ENCODE peak calls at places on chromosomes 12 and 14, in six cellular contexts. One of them, this sample, is unnamed.

GRCh38 chr12:69161835-69162234 is 77.5 kb upstream of the CPSF6 start:
- DNase-seq in heart left ventricle: no peak
- DNase-seq in tibial nerve: no peak
- DNase-seq in Peyer's patch: no peak
- DNase-seq in uterus: no peak
- DNase-seq in suprapubic skin: no peak
- DNase-seq in this sample: no peak

GRCh38 chr12:2982361-2982760 is 23.2 kb downstream of the TEAD4 start:
- DNase-seq in heart left ventricle: no peak
- DNase-seq in tibial nerve: no peak
- DNase-seq in Peyer's patch: no peak
- DNase-seq in uterus: no peak
- DNase-seq in suprapubic skin: no peak
- DNase-seq in this sample: no peak

GRCh38 chr12:71967176-71967575 is 28.5 kb downstream of the TPH2 start:
- DNase-seq in heart left ventricle: no peak
- DNase-seq in tibial nerve: no peak
- DNase-seq in Peyer's patch: no peak
- DNase-seq in uterus: no peak
- DNase-seq in suprapubic skin: no peak
- DNase-seq in this sample: no peak

GRCh38 chr12:68733661-68734071 is 12.3 kb upstream of the SLC35E3 start:
- DNase-seq in heart left ventricle: no peak
- DNase-seq in tibial nerve: no peak
- DNase-seq in Peyer's patch: no peak
- DNase-seq in uterus: no peak
- DNase-seq in suprapubic skin: no peak
- DNase-seq in this sample: no peak

GRCh38 chr12:11705010-11705409 is 55.5 kb downstream of the ETV6 start:
- DNase-seq in heart left ventricle: no peak
- DNase-seq in tibial nerve: no peak
- DNase-seq in Peyer's patch: no peak
- DNase-seq in uterus: peak; percentile 31
- DNase-seq in suprapubic skin: no peak
- DNase-seq in this sample: no peak

GRCh38 chr12:78864483-78865296 is at the start of gene SYT1:
- DNase-seq in heart left ventricle: no peak
- DNase-seq in tibial nerve: peak; percentile 22
- DNase-seq in Peyer's patch: peak; percentile 50
- DNase-seq in uterus: peak; percentile 87
- DNase-seq in suprapubic skin: peak; percentile 61
- DNase-seq in this sample: peak; percentile 26

GRCh38 chr12:89709994-89710872 is 1.6 kb upstream of the ATP2B1 start:
- DNase-seq in heart left ventricle: peak; percentile 64
- DNase-seq in tibial nerve: peak; percentile 36
- DNase-seq in Peyer's patch: peak; percentile 79
- DNase-seq in uterus: peak; percentile 55
- DNase-seq in suprapubic skin: peak; percentile 87
- DNase-seq in this sample: peak; percentile 40

GRCh38 chr12:57552692-57553321 is 3.0 kb downstream of the KIF5A start:
- DNase-seq in heart left ventricle: no peak
- DNase-seq in tibial nerve: no peak
- DNase-seq in Peyer's patch: no peak
- DNase-seq in uterus: no peak
- DNase-seq in suprapubic skin: no peak
- DNase-seq in this sample: no peak

GRCh38 chr12:47349770-47350408 is 270.1 kb upstream of the AMIGO2 start:
- DNase-seq in heart left ventricle: no peak
- DNase-seq in tibial nerve: no peak
- DNase-seq in Peyer's patch: no peak
- DNase-seq in uterus: no peak
- DNase-seq in suprapubic skin: no peak
- DNase-seq in this sample: no peak

GRCh38 chr12:56151672-56152131 is 685 bp upstream of the MYL6B start:
- DNase-seq in heart left ventricle: peak; percentile 37
- DNase-seq in tibial nerve: peak; percentile 25
- DNase-seq in Peyer's patch: peak; percentile 84
- DNase-seq in uterus: no peak
- DNase-seq in suprapubic skin: no peak
- DNase-seq in this sample: peak; percentile 62

GRCh38 chr14:24430143-24430681 is 458 bp downstream of the KHNYN start:
- DNase-seq in heart left ventricle: peak; percentile 85
- DNase-seq in tibial nerve: peak; percentile 70
- DNase-seq in Peyer's patch: peak; percentile 83
- DNase-seq in uterus: peak; percentile 77
- DNase-seq in suprapubic skin: peak; percentile 87
- DNase-seq in this sample: peak; percentile 44

GRCh38 chr14:56745091-56745490 is 65.2 kb downstream of the OTX2 start:
- DNase-seq in heart left ventricle: no peak
- DNase-seq in tibial nerve: no peak
- DNase-seq in Peyer's patch: no peak
- DNase-seq in uterus: no peak
- DNase-seq in suprapubic skin: no peak
- DNase-seq in this sample: no peak
- TF ChIP-seq POLR2A in heart left ventricle: no peak
- TF ChIP-seq POLR2A in tibial nerve: no peak
- TF ChIP-seq POLR2A in Peyer's patch: no peak
- TF ChIP-seq POLR2A in uterus: no peak
- TF ChIP-seq POLR2A in suprapubic skin: no peak
- TF ChIP-seq POLR2A in this sample: no peak

GRCh38 chr12:120830052-120830940 is 73.9 kb downstream of the SPPL3 start:
- DNase-seq in heart left ventricle: no peak
- DNase-seq in tibial nerve: no peak
- DNase-seq in Peyer's patch: no peak
- DNase-seq in uterus: no peak
- DNase-seq in suprapubic skin: no peak
- DNase-seq in this sample: no peak
- H3K27ac ChIP-seq in heart left ventricle: no peak overlapping the region
- H3K27ac ChIP-seq in tibial nerve: no peak overlapping the region
- H3K27ac ChIP-seq in Peyer's patch: no peak overlapping the region
- H3K27ac ChIP-seq in uterus: peak overlapping the region; percentile 16
- H3K27ac ChIP-seq in suprapubic skin: no peak overlapping the region
- H3K27ac ChIP-seq in this sample: no peak overlapping the region

DNA sequence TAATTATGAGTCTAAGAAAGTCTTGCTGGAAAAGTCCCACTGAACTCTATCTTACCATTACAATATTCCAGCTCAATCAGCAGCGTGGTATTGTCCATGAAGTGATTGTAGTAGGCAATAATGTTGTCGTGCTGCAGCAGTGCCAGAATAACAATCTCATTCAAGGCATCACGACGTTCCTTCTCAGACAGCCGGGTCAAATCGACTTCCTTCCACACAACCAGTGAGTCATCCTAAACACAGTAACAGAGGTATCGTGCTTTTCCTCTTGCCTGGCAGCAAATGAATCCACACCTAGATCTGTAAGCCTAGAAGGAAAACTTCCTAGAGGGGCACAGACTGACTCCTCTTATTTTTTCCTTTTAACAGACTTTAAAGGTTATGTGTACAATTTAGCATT is 2.9 kb downstream of the NEK9 start:
- DNase-seq in heart left ventricle: no peak
- DNase-seq in tibial nerve: no peak
- DNase-seq in Peyer's patch: peak; percentile 66
- DNase-seq in uterus: peak; percentile 46
- DNase-seq in suprapubic skin: no peak
- DNase-seq in this sample: no peak
- TF ChIP-seq POLR2A in heart left ventricle: no peak
- TF ChIP-seq POLR2A in tibial nerve: no peak
- TF ChIP-seq POLR2A in Peyer's patch: no peak
- TF ChIP-seq POLR2A in uterus: no peak
- TF ChIP-seq POLR2A in suprapubic skin: no peak
- TF ChIP-seq POLR2A in this sample: no peak

GRCh38 chr14:68279437-68279720 is 459.8 kb downstream of the RAD51B start:
- DNase-seq in heart left ventricle: no peak
- DNase-seq in tibial nerve: no peak
- DNase-seq in Peyer's patch: no peak
- DNase-seq in uterus: no peak
- DNase-seq in suprapubic skin: no peak
- DNase-seq in this sample: no peak
- H3K27ac ChIP-seq in heart left ventricle: no peak overlapping the region
- H3K27ac ChIP-seq in tibial nerve: peak overlapping the region; percentile 68
- H3K27ac ChIP-seq in Peyer's patch: peak overlapping the region; percentile 85
- H3K27ac ChIP-seq in uterus: peak overlapping the region; percentile 29
- H3K27ac ChIP-seq in suprapubic skin: peak overlapping the region; percentile 38
- H3K27ac ChIP-seq in this sample: no peak overlapping the region

DNA sequence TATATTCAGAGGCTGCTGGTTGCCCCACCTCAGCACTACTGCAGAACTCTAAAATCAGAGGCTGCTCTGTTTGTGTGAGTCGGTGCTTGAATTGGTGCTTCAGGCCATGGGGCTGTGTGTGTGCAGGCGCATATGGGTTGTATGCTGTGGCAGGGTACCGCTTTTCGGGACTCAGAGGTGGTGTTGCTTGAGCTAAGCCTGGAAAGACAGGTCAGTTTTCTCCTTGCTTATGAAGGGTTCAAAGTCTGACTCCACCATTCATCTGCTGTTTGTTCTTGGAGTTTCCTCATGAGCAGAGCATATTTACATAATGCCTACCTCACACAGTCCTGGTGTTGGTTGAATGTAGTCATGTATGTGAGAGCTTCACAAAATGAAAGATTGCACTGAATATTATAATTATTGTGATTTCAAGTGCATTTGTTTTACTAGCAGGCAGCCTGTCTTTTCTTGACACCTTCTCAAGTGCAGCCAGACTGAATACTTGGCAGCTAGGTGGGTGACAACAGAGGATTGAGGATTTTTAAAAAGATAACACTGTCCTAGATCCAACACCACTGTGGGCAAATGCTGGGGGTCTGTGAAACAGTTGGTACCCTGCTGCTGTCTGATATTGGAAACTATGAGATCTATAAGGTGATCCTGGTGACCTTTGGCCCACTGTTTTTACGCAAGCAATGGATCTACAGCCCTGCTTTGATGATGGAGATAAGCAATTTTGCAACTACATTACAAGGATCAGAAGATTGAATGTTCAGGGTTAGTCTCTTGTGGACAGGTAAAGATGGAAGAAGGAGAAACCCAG is 1.0 kb upstream of the ANG start:
- DNase-seq in heart left ventricle: no peak
- DNase-seq in tibial nerve: no peak
- DNase-seq in Peyer's patch: no peak
- DNase-seq in uterus: no peak
- DNase-seq in suprapubic skin: no peak
- DNase-seq in this sample: no peak
- TF ChIP-seq POLR2A in heart left ventricle: no peak
- TF ChIP-seq POLR2A in tibial nerve: no peak
- TF ChIP-seq POLR2A in Peyer's patch: no peak
- TF ChIP-seq POLR2A in uterus: no peak
- TF ChIP-seq POLR2A in suprapubic skin: no peak
- TF ChIP-seq POLR2A in this sample: no peak

GRCh38 chr14:101817511-101818001 is 56.0 kb downstream of the PPP2R5C start:
- DNase-seq in heart left ventricle: no peak
- DNase-seq in tibial nerve: no peak
- DNase-seq in Peyer's patch: no peak
- DNase-seq in uterus: no peak
- DNase-seq in suprapubic skin: no peak
- DNase-seq in this sample: no peak
- H3K27ac ChIP-seq in heart left ventricle: no peak overlapping the region
- H3K27ac ChIP-seq in tibial nerve: peak overlapping the region; percentile 12
- H3K27ac ChIP-seq in Peyer's patch: peak overlapping the region; percentile 92
- H3K27ac ChIP-seq in uterus: no peak overlapping the region
- H3K27ac ChIP-seq in suprapubic skin: no peak overlapping the region
- H3K27ac ChIP-seq in this sample: no peak overlapping the region

GRCh38 chr14:34872822-34873590 is 2.2 kb downstream of the BAZ1A start:
- DNase-seq in heart left ventricle: no peak
- DNase-seq in tibial nerve: peak; percentile 12
- DNase-seq in Peyer's patch: no peak
- DNase-seq in uterus: peak; percentile 51
- DNase-seq in suprapubic skin: no peak
- DNase-seq in this sample: peak; percentile 66
- TF ChIP-seq POLR2A in heart left ventricle: no peak
- TF ChIP-seq POLR2A in tibial nerve: no peak
- TF ChIP-seq POLR2A in Peyer's patch: no peak
- TF ChIP-seq POLR2A in uterus: peak; percentile 36
- TF ChIP-seq POLR2A in suprapubic skin: peak; percentile 50
- TF ChIP-seq POLR2A in this sample: peak; percentile 54

DNA sequence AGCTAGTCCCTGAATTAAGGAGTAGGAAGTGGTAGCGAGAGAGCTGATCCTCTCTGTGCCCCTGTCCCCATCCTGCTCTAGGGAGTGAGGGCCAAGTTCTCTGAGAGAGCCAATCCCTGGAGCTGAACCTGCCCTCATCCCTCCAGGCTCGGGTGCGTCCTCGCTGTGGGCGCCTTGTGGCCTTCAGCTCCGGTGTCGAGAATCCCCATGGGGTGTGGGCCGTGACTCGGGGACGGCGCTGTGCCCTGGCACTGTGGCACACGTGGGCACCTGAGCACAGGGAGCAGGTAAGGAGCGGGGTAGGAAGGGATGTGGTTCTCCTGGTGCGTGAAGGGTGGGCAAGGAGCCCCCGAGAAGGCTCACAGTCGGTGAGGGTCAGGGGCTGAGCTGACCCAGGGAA is 1.9 kb upstream of the GNB3 start:
- DNase-seq in heart left ventricle: no peak
- DNase-seq in tibial nerve: no peak
- DNase-seq in Peyer's patch: no peak
- DNase-seq in uterus: no peak
- DNase-seq in suprapubic skin: no peak
- DNase-seq in this sample: no peak
- H3K27ac ChIP-seq in heart left ventricle: no peak overlapping the region
- H3K27ac ChIP-seq in tibial nerve: no peak overlapping the region
- H3K27ac ChIP-seq in Peyer's patch: no peak overlapping the region
- H3K27ac ChIP-seq in uterus: no peak overlapping the region
- H3K27ac ChIP-seq in suprapubic skin: no peak overlapping the region
- H3K27ac ChIP-seq in this sample: no peak overlapping the region

DNA sequence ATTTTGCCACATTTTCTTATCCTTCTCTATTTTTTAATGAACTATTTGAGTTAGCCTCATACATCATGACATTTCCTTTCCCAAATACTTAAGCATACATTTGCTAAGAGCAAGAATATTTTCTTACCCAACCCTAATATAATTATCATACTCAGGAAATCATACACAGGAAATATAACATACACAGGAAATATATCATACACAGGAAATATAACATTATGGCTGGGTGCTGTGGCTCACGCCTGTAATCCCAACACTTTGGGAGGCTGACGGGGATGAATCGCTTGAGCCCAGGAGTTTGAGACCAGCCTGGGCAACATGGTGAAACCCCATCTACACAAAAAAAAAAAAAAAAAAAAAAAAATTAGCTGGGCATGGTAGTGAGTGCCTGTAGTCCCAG is 4.9 kb downstream of the NCKAP1L start:
- DNase-seq in heart left ventricle: no peak
- DNase-seq in tibial nerve: no peak
- DNase-seq in Peyer's patch: no peak
- DNase-seq in uterus: no peak
- DNase-seq in suprapubic skin: no peak
- DNase-seq in this sample: no peak
- TF ChIP-seq POLR2A in heart left ventricle: no peak
- TF ChIP-seq POLR2A in tibial nerve: no peak
- TF ChIP-seq POLR2A in Peyer's patch: no peak
- TF ChIP-seq POLR2A in uterus: no peak
- TF ChIP-seq POLR2A in suprapubic skin: no peak
- TF ChIP-seq POLR2A in this sample: no peak